ENCODE peak calls at places on chromosomes 12 and 14, in nine cellular contexts. Q is pancreas; A is gastrocnemius medialis; T is lower lobe of right lung; R is astrocyte of the cerebellum; W is tibial artery; V is AG09319; O is neural crest cell; H is activated CD8-positive, alpha-beta T cell treated with anti-CD3 and anti-CD28 coated beads for 36 hours. Z is an unnamed sample.
A peak's percentile ranks its signal among the peaks of the same experiment; 100 is the strongest.

GRCh38 chr12:82057770-82058169 is 298.6 kb upstream of the PPFIA2 start:
- DNase-seq in T (no peak), H (no peak), V (no peak), Q (no peak), W (no peak), O (no peak), R (peak; percentile 71), A (no peak), Z (no peak)

GRCh38 chr14:84064296-84064695 is 1465.6 kb upstream of the FLRT2 start:
- DNase-seq in R (no peak), T (no peak), W (no peak), A (no peak), O (no peak), H (no peak), V (no peak), Q (no peak), Z (no peak)

GRCh38 chr14:61752626-61753025 is 9.6 kb upstream of the SNAPC1 start:
- DNase-seq in A (no peak), W (no peak), O (no peak), H (no peak), R (no peak), V (no peak), Q (no peak), T (no peak), Z (no peak)

GRCh38 chr14:104637546-104638003 is 33.0 kb upstream of the TMEM179 start:
- DNase-seq in Q (no peak), V (no peak), O (no peak), T (no peak), R (no peak), A (no peak), W (no peak), H (no peak), Z (no peak)

GRCh38 chr12:76462668-76463224 is 96.8 kb downstream of the OSBPL8 start:
- DNase-seq in V (no peak), Q (no peak), H (no peak), R (no peak), W (no peak), T (no peak), A (no peak), O (no peak), Z (no peak)

GRCh38 chr12:66296171-66296683 is 6.1 kb upstream of the HELB start:
- DNase-seq in A (no peak), T (no peak), Q (no peak), H (no peak), R (no peak), V (no peak), W (no peak), O (no peak), Z (no peak)

GRCh38 chr14:44960146-44960545 is 1.6 kb downstream of the KLHL28 start:
- DNase-seq in O (no peak), T (no peak), V (no peak), H (no peak), Q (no peak), R (no peak), W (no peak), A (no peak), Z (no peak)

GRCh38 chr12:78179346-78179745 is 348.7 kb downstream of the NAV3 start:
- DNase-seq in Q (no peak), R (no peak), T (no peak), V (no peak), W (no peak), H (no peak), A (no peak), O (no peak), Z (no peak)

GRCh38 chr14:73238262-73238852 is 1.1 kb downstream of the PAPLN start:
- DNase-seq in T (no peak), A (no peak), Q (no peak), V (no peak), R (peak; percentile 86), O (no peak), H (no peak), W (peak; percentile 22), Z (peak; percentile 88)

GRCh38 chr14:51053157-51053556 is 41.7 kb downstream of the TRIM9 start:
- DNase-seq in T (no peak), O (no peak), A (no peak), H (no peak), Q (no peak), W (no peak), V (no peak), R (no peak), Z (no peak)

GRCh38 chr12:5305861-5306545 is 125.9 kb upstream of the NTF3 start:
- DNase-seq in Q (no peak), R (no peak), V (no peak), H (no peak), O (no peak), T (no peak), A (no peak), W (no peak), Z (no peak)

GRCh38 chr12:116188581-116188980 is 88.9 kb downstream of the MED13L start:
- DNase-seq in A (no peak), W (no peak), T (no peak), R (no peak), Q (no peak), O (no peak), H (no peak), V (no peak), Z (no peak)

GRCh38 chr12:77893918-77894317 is 63.2 kb downstream of the NAV3 start:
- DNase-seq in A (no peak), O (no peak), Q (peak; percentile 23), V (no peak), R (peak; percentile 5), W (no peak), T (no peak), H (no peak), Z (no peak)

GRCh38 chr14:69605761-69606160 is 5.6 kb upstream of the SUSD6 start:
- DNase-seq in R (no peak), V (no peak), Q (no peak), W (no peak), A (no peak), O (no peak), H (no peak), T (no peak), Z (no peak)

GRCh38 chr14:96151242-96151641 is 53.4 kb upstream of the BDKRB2 start:
- DNase-seq in Q (no peak), A (no peak), T (no peak), R (no peak), W (no peak), H (no peak), V (no peak), O (no peak), Z (peak; percentile 64)

GRCh38 chr14:89493877-89494634 is 77.0 kb upstream of the FOXN3 start:
- DNase-seq in V (no peak), W (no peak), H (no peak), O (no peak), R (no peak), A (no peak), T (no peak), Q (no peak), Z (no peak)

DNA sequence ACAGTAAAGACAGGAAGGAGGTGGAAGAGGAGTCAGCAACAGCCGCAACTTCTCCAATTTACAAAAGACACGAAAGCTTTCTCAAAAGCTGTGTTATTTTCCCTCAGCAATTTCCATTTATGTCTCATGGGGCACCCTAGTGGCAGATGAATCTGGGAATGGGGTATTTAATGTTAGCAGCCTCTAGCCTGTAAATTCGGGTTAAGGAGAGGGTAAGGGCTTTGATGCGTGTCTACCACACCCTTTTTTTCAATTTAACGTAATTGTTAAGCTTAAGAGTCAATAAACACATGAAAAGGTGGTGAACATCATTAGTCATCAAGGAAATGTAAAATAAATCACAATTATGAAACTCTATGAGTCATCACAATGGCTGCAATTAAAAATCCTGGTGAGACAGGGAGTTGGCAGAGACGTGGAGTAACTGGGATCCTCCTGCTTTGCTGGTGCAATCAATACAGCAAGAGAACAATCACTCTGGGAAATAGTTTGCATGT is 986.4 kb downstream of the AACS start:
- DNase-seq in T (no peak), A (no peak), Q (no peak), V (peak; percentile 8), W (no peak), O (no peak), H (no peak), R (peak; percentile 86), Z (no peak)
- TF ChIP-seq CTCF in T (no peak), A (no peak), Q (no peak), V (no peak), W (no peak), O (no peak), H (no peak), R (peak; percentile 50), Z (no peak)

DNA sequence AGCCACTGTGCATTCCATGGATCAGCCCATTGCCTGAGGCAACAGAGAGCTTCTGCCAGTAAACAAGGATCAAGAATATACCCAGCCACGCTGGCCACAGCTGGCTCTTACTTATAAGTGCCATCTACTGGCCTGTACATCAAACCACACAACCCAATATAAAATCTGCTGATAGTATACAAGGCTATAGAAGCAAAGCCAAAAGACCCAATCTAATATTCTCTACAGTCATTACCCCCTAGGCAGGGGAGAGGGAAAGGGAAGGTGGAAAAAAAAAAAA is 4.4 kb upstream of the FAM186B start:
- DNase-seq in W (no peak), Q (no peak), T (no peak), H (no peak), A (no peak), R (no peak), V (no peak), O (no peak), Z (no peak)
- TF ChIP-seq CTCF in W (no peak), Q (no peak), T (no peak), H (no peak), A (no peak), R (peak; percentile 15), V (no peak), O (no peak), Z (peak; percentile 23)

GRCh38 chr12:94795053-94795452 is 144.7 kb upstream of the TMCC3 start:
- DNase-seq in A (no peak), H (peak; percentile 17), V (no peak), T (no peak), O (no peak), R (no peak), Q (no peak), W (no peak), Z (no peak)

GRCh38 chr12:94798107-94798506 is 147.8 kb upstream of the TMCC3 start:
- DNase-seq in V (no peak), Q (no peak), W (no peak), T (no peak), H (no peak), A (no peak), O (no peak), R (no peak), Z (no peak)

GRCh38 chr12:94792690-94793089 is 142.3 kb upstream of the TMCC3 start:
- DNase-seq in A (no peak), H (no peak), Q (no peak), R (no peak), T (no peak), O (no peak), V (no peak), W (no peak), Z (no peak)

GRCh38 chr12:94793191-94793595 is 142.8 kb upstream of the TMCC3 start:
- DNase-seq in A (no peak), T (no peak), O (no peak), Q (no peak), R (no peak), V (no peak), W (no peak), H (no peak), Z (no peak)

GRCh38 chr12:94795520-94795919 is 145.2 kb upstream of the TMCC3 start:
- DNase-seq in Q (no peak), T (no peak), O (no peak), V (peak; percentile 7), H (no peak), W (no peak), R (peak; percentile 29), A (no peak), Z (no peak)
- TF ChIP-seq CTCF in Q (no peak), T (no peak), O (no peak), V (peak; percentile 18), H (no peak), W (no peak), R (peak; percentile 15), A (no peak), Z (no peak)

GRCh38 chr14:88029500-88029899 is 24.6 kb downstream of the GPR65 start:
- DNase-seq in T (no peak), O (no peak), V (no peak), A (no peak), R (no peak), H (peak; percentile 23), W (no peak), Q (no peak), Z (no peak)
- TF ChIP-seq CTCF in T (no peak), O (no peak), V (no peak), A (no peak), R (no peak), H (no peak), W (no peak), Q (no peak), Z (no peak)